ENCODE peak calls at places on chromosomes 7 and 10, in ten cellular contexts. One of them, this sample, is unnamed.

GRCh38 chr7:1847260-1848001 is 177.4 kb downstream of the ELFN1 start:
- DNase-seq in heart left ventricle: peak; percentile 23
- DNase-seq in epithelial cell of proximal tubule: no peak
- DNase-seq in cerebellum: no peak
- DNase-seq in HTR-8/SVneo: no peak
- DNase-seq in activated CD8-positive, alpha-beta T cell treated with anti-CD3 and anti-CD28 coated beads for 36 hours: no peak
- DNase-seq in activated CD4-positive, CD25-positive, alpha-beta regulatory T cell treated with anti-CD3 and anti-CD28 coated beads, Interleukin-2, amount 50 U/mL, for 16 hours: no peak
- DNase-seq in iris pigment epithelial cell: no peak
- DNase-seq in NCI-H460: no peak
- DNase-seq in ovary: no peak
- DNase-seq in this sample: no peak

GRCh38 chr7:33392143-33392542 is 262.8 kb downstream of the BBS9 start:
- DNase-seq in activated CD8-positive, alpha-beta T cell treated with anti-CD3 and anti-CD28 coated beads for 36 hours: no peak
- DNase-seq in iris pigment epithelial cell: no peak
- DNase-seq in NCI-H460: no peak
- DNase-seq in epithelial cell of proximal tubule: peak; percentile 18
- DNase-seq in ovary: no peak
- DNase-seq in cerebellum: peak; percentile 3
- DNase-seq in HTR-8/SVneo: no peak
- DNase-seq in activated CD4-positive, CD25-positive, alpha-beta regulatory T cell treated with anti-CD3 and anti-CD28 coated beads, Interleukin-2, amount 50 U/mL, for 16 hours: no peak
- DNase-seq in heart left ventricle: no peak
- DNase-seq in this sample: no peak

GRCh38 chr7:152989889-152990380 is 230.4 kb downstream of the ACTR3B start:
- DNase-seq in epithelial cell of proximal tubule: no peak
- DNase-seq in cerebellum: no peak
- DNase-seq in activated CD8-positive, alpha-beta T cell treated with anti-CD3 and anti-CD28 coated beads for 36 hours: no peak
- DNase-seq in iris pigment epithelial cell: peak; percentile 10
- DNase-seq in heart left ventricle: no peak
- DNase-seq in HTR-8/SVneo: no peak
- DNase-seq in activated CD4-positive, CD25-positive, alpha-beta regulatory T cell treated with anti-CD3 and anti-CD28 coated beads, Interleukin-2, amount 50 U/mL, for 16 hours: no peak
- DNase-seq in NCI-H460: no peak
- DNase-seq in ovary: no peak
- DNase-seq in this sample: peak; percentile 3

GRCh38 chr7:5296627-5297226 is 14.0 kb downstream of the SLC29A4 start:
- DNase-seq in activated CD4-positive, CD25-positive, alpha-beta regulatory T cell treated with anti-CD3 and anti-CD28 coated beads, Interleukin-2, amount 50 U/mL, for 16 hours: peak; percentile 30
- DNase-seq in iris pigment epithelial cell: no peak
- DNase-seq in activated CD8-positive, alpha-beta T cell treated with anti-CD3 and anti-CD28 coated beads for 36 hours: peak; percentile 83
- DNase-seq in epithelial cell of proximal tubule: no peak
- DNase-seq in NCI-H460: no peak
- DNase-seq in ovary: no peak
- DNase-seq in cerebellum: no peak
- DNase-seq in HTR-8/SVneo: no peak
- DNase-seq in heart left ventricle: no peak
- DNase-seq in this sample: no peak

GRCh38 chr7:55965805-55966421 is 1.5 kb downstream of the NIPSNAP2 start:
- DNase-seq in heart left ventricle: peak; percentile 77
- DNase-seq in cerebellum: no peak
- DNase-seq in ovary: no peak
- DNase-seq in HTR-8/SVneo: no peak
- DNase-seq in activated CD4-positive, CD25-positive, alpha-beta regulatory T cell treated with anti-CD3 and anti-CD28 coated beads, Interleukin-2, amount 50 U/mL, for 16 hours: no peak
- DNase-seq in epithelial cell of proximal tubule: no peak
- DNase-seq in activated CD8-positive, alpha-beta T cell treated with anti-CD3 and anti-CD28 coated beads for 36 hours: no peak
- DNase-seq in NCI-H460: no peak
- DNase-seq in iris pigment epithelial cell: peak; percentile 73
- DNase-seq in this sample: no peak

GRCh38 chr7:138247568-138248328 is 171.5 kb downstream of the AKR1D1 start:
- DNase-seq in heart left ventricle: no peak
- DNase-seq in activated CD8-positive, alpha-beta T cell treated with anti-CD3 and anti-CD28 coated beads for 36 hours: no peak
- DNase-seq in iris pigment epithelial cell: peak; percentile 67
- DNase-seq in ovary: no peak
- DNase-seq in epithelial cell of proximal tubule: no peak
- DNase-seq in cerebellum: no peak
- DNase-seq in NCI-H460: no peak
- DNase-seq in activated CD4-positive, CD25-positive, alpha-beta regulatory T cell treated with anti-CD3 and anti-CD28 coated beads, Interleukin-2, amount 50 U/mL, for 16 hours: no peak
- DNase-seq in HTR-8/SVneo: no peak
- DNase-seq in this sample: peak; percentile 78

GRCh38 chr10:28996947-28997551 is 291.8 kb upstream of the LYZL1 start:
- DNase-seq in NCI-H460: no peak
- DNase-seq in activated CD4-positive, CD25-positive, alpha-beta regulatory T cell treated with anti-CD3 and anti-CD28 coated beads, Interleukin-2, amount 50 U/mL, for 16 hours: no peak
- DNase-seq in epithelial cell of proximal tubule: no peak
- DNase-seq in HTR-8/SVneo: no peak
- DNase-seq in iris pigment epithelial cell: no peak
- DNase-seq in activated CD8-positive, alpha-beta T cell treated with anti-CD3 and anti-CD28 coated beads for 36 hours: no peak
- DNase-seq in cerebellum: no peak
- DNase-seq in ovary: no peak
- DNase-seq in heart left ventricle: no peak
- DNase-seq in this sample: peak; percentile 16

GRCh38 chr7:156802214-156802613 is 90.8 kb downstream of the LMBR1 start:
- DNase-seq in iris pigment epithelial cell: no peak
- DNase-seq in ovary: no peak
- DNase-seq in HTR-8/SVneo: no peak
- DNase-seq in cerebellum: no peak
- DNase-seq in epithelial cell of proximal tubule: no peak
- DNase-seq in heart left ventricle: no peak
- DNase-seq in NCI-H460: no peak
- DNase-seq in activated CD4-positive, CD25-positive, alpha-beta regulatory T cell treated with anti-CD3 and anti-CD28 coated beads, Interleukin-2, amount 50 U/mL, for 16 hours: no peak
- DNase-seq in activated CD8-positive, alpha-beta T cell treated with anti-CD3 and anti-CD28 coated beads for 36 hours: no peak
- DNase-seq in this sample: no peak

GRCh38 chr7:136049818-136050461 is 72.8 kb upstream of the MTPN start:
- DNase-seq in activated CD8-positive, alpha-beta T cell treated with anti-CD3 and anti-CD28 coated beads for 36 hours: no peak
- DNase-seq in iris pigment epithelial cell: peak; percentile 3
- DNase-seq in HTR-8/SVneo: no peak
- DNase-seq in ovary: no peak
- DNase-seq in cerebellum: no peak
- DNase-seq in heart left ventricle: no peak
- DNase-seq in epithelial cell of proximal tubule: no peak
- DNase-seq in activated CD4-positive, CD25-positive, alpha-beta regulatory T cell treated with anti-CD3 and anti-CD28 coated beads, Interleukin-2, amount 50 U/mL, for 16 hours: no peak
- DNase-seq in NCI-H460: no peak
- DNase-seq in this sample: peak; percentile 13

GRCh38 chr7:52719677-52720076 is 315.8 kb upstream of the POM121L12 start:
- DNase-seq in cerebellum: no peak
- DNase-seq in ovary: no peak
- DNase-seq in activated CD8-positive, alpha-beta T cell treated with anti-CD3 and anti-CD28 coated beads for 36 hours: no peak
- DNase-seq in HTR-8/SVneo: no peak
- DNase-seq in NCI-H460: no peak
- DNase-seq in epithelial cell of proximal tubule: no peak
- DNase-seq in heart left ventricle: no peak
- DNase-seq in iris pigment epithelial cell: no peak
- DNase-seq in activated CD4-positive, CD25-positive, alpha-beta regulatory T cell treated with anti-CD3 and anti-CD28 coated beads, Interleukin-2, amount 50 U/mL, for 16 hours: no peak
- DNase-seq in this sample: no peak

GRCh38 chr7:131151034-131151433 is 176.6 kb upstream of the MKLN1 start:
- DNase-seq in NCI-H460: no peak
- DNase-seq in activated CD4-positive, CD25-positive, alpha-beta regulatory T cell treated with anti-CD3 and anti-CD28 coated beads, Interleukin-2, amount 50 U/mL, for 16 hours: no peak
- DNase-seq in activated CD8-positive, alpha-beta T cell treated with anti-CD3 and anti-CD28 coated beads for 36 hours: no peak
- DNase-seq in iris pigment epithelial cell: no peak
- DNase-seq in HTR-8/SVneo: no peak
- DNase-seq in heart left ventricle: no peak
- DNase-seq in ovary: no peak
- DNase-seq in cerebellum: no peak
- DNase-seq in epithelial cell of proximal tubule: no peak
- DNase-seq in this sample: no peak

This sample was measured in cardiac fibroblast.